ENCODE peak calls at places on chromosome 14, in eight cellular contexts. T is K562, S is esophagus squamous epithelium, E is body of pancreas, L is GM12878, B is transverse colon, X is A549, C is gastrocnemius medialis. V is an unnamed sample.

GRCh38 chr14:33393155-33393894 is 454.6 kb downstream of the NPAS3 start:
- DNase-seq in T (no peak), S (no peak), E (no peak), L (no peak), B (no peak), X (no peak), C (no peak), V (no peak)

GRCh38 chr14:54354096-54354495 is 42.7 kb upstream of the CDKN3 start:
- DNase-seq in T (no peak), S (no peak), E (no peak), L (no peak), B (no peak), X (no peak), C (no peak), V (no peak)

GRCh38 chr14:104604461-104605449 is at the start of gene TMEM179:
- DNase-seq in T (peak), S (no peak), E (no peak), L (no peak), B (no peak), X (no peak), C (no peak), V (no peak)

GRCh38 chr14:105333613-105334364 is 19.2 kb downstream of the PACS2 start:
- DNase-seq in T (no peak), S (no peak), E (no peak), L (no peak), B (no peak), X (no peak), C (no peak), V (no peak)

GRCh38 chr14:49593016-49593415 is 5.7 kb upstream of the LRR1 start:
- DNase-seq in T (no peak), S (no peak), E (no peak), L (no peak), B (no peak), X (no peak), C (no peak), V (no peak)

GRCh38 chr14:101076451-101077220 is 173.1 kb upstream of the RTL1 start:
- DNase-seq in T (no peak), S (no peak), E (no peak), L (no peak), B (no peak), X (no peak), C (no peak), V (peak)

GRCh38 chr14:77181603-77182437 is at the start of gene TMEM63C:
- DNase-seq in T (peak), S (no peak), E (peak), L (peak), B (peak), X (peak), C (no peak), V (peak)

GRCh38 chr14:101135796-101136742 is 232.5 kb upstream of the RTL1 start:
- DNase-seq in T (no peak), S (no peak), E (no peak), L (no peak), B (no peak), X (no peak), C (no peak), V (no peak)

GRCh38 chr14:66563731-66564130 is 55.8 kb downstream of the GPHN start:
- DNase-seq in T (no peak), S (no peak), E (no peak), L (no peak), B (no peak), X (no peak), C (no peak), V (no peak)

GRCh38 chr14:65287264-65288131 is 125.0 kb upstream of the FUT8 start:
- DNase-seq in T (no peak), S (no peak), E (no peak), L (no peak), B (peak), X (no peak), C (no peak), V (no peak)

GRCh38 chr14:25049559-25050493 is at the start of gene STXBP6:
- DNase-seq in T (no peak), S (no peak), E (peak), L (no peak), B (peak), X (peak), C (peak), V (peak)

GRCh38 chr14:29459967-29460366 is 467.7 kb downstream of the PRKD1 start:
- DNase-seq in T (no peak), S (no peak), E (no peak), L (no peak), B (no peak), X (no peak), C (no peak), V (no peak)

GRCh38 chr14:64220466-64220865 is 73.7 kb downstream of the ESR2 start:
- DNase-seq in T (no peak), S (no peak), E (no peak), L (no peak), B (no peak), X (no peak), C (peak), V (peak)

GRCh38 chr14:100107236-100107635 is 42.0 kb downstream of the EVL start:
- DNase-seq in T (no peak), S (no peak), E (no peak), L (no peak), B (no peak), X (no peak), C (no peak), V (no peak)

GRCh38 chr14:101781240-101782061 is 19.9 kb downstream of the PPP2R5C start:
- DNase-seq in T (no peak), S (no peak), E (peak), L (no peak), B (no peak), X (no peak), C (no peak), V (peak)

GRCh38 chr14:68819260-68819691 is 26.4 kb upstream of the ZFP36L1 start:
- DNase-seq in T (peak), S (no peak), E (no peak), L (no peak), B (peak), X (peak), C (no peak), V (peak)

GRCh38 chr14:20494935-20495766 is 10.2 kb upstream of the RNASE10 start:
- DNase-seq in T (no peak), S (no peak), E (no peak), L (no peak), B (no peak), X (no peak), C (no peak), V (no peak)

GRCh38 chr14:55412686-55413085 is 1.1 kb upstream of the ATG14 start:
- DNase-seq in T (no peak), S (no peak), E (no peak), L (no peak), B (no peak), X (no peak), C (no peak), V (no peak)

GRCh38 chr14:70808402-70809237 is 693 bp downstream of the MAP3K9 start:
- DNase-seq in T (no peak), S (no peak), E (peak), L (no peak), B (peak), X (peak), C (peak), V (peak)

GRCh38 chr14:24069411-24069735 is 2.0 kb upstream of the CPNE6 start:
- DNase-seq in T (no peak), S (no peak), E (no peak), L (no peak), B (no peak), X (no peak), C (no peak), V (no peak)

GRCh38 chr14:21299562-21300130 is 19.8 kb downstream of the RPGRIP1 start:
- DNase-seq in T (peak), S (no peak), E (no peak), L (no peak), B (no peak), X (no peak), C (no peak), V (no peak)

GRCh38 chr14:28742171-28742846 is 24.3 kb upstream of the FOXG1 start:
- DNase-seq in T (no peak), S (no peak), E (no peak), L (no peak), B (no peak), X (no peak), C (no peak), V (no peak)

GRCh38 chr14:101408077-101408831 is 153.0 kb upstream of the DIO3 start:
- DNase-seq in T (no peak), S (no peak), E (no peak), L (no peak), B (no peak), X (no peak), C (peak), V (no peak)

GRCh38 chr14:56199095-56199975 is 81.1 kb downstream of the PELI2 start:
- DNase-seq in T (peak), S (no peak), E (no peak), L (peak), B (no peak), X (peak), C (peak), V (peak)

GRCh38 chr14:82075566-82075965 is 541.9 kb upstream of the SEL1L start:
- DNase-seq in T (no peak), S (no peak), E (peak), L (no peak), B (no peak), X (no peak), C (no peak), V (peak)

GRCh38 chr14:81465507-81466228 is 65.5 kb upstream of the STON2 start:
- DNase-seq in T (no peak), S (no peak), E (no peak), L (no peak), B (no peak), X (no peak), C (no peak), V (no peak)

GRCh38 chr14:20455355-20456300 is 602 bp downstream of the APEX1 start:
- DNase-seq in T (peak), S (no peak), E (no peak), L (no peak), B (no peak), X (no peak), C (no peak), V (peak)

GRCh38 chr14:88013750-88014349 is 8.9 kb downstream of the GPR65 start:
- DNase-seq in T (peak), S (no peak), E (peak), L (no peak), B (peak), X (peak), C (peak), V (peak)

GRCh38 chr14:106848330-106849121 is 1322.1 kb downstream of the TMEM121 start:
- DNase-seq in T (no peak), S (no peak), E (peak), L (no peak), B (peak), X (peak), C (no peak), V (no peak)

GRCh38 chr14:81655423-81656314 is 122.0 kb upstream of the SEL1L start:
- DNase-seq in T (no peak), S (no peak), E (no peak), L (no peak), B (no peak), X (peak), C (peak), V (peak)

GRCh38 chr14:41873379-41874034 is 266.8 kb downstream of the LRFN5 start:
- DNase-seq in T (no peak), S (no peak), E (no peak), L (no peak), B (no peak), X (no peak), C (no peak), V (no peak)

GRCh38 chr14:99670361-99671229 is 13.5 kb upstream of the CYP46A1 start:
- DNase-seq in T (no peak), S (no peak), E (no peak), L (no peak), B (no peak), X (no peak), C (no peak), V (no peak)

GRCh38 chr14:28756896-28757570 is 9.6 kb upstream of the FOXG1 start:
- DNase-seq in T (no peak), S (no peak), E (no peak), L (no peak), B (no peak), X (peak), C (no peak), V (no peak)

GRCh38 chr14:91983571-91983970 is 36.1 kb upstream of the FBLN5 start:
- DNase-seq in T (no peak), S (no peak), E (no peak), L (no peak), B (no peak), X (no peak), C (no peak), V (no peak)

GRCh38 chr14:20343855-20344205 is 395 bp downstream of the PARP2 start:
- DNase-seq in T (no peak), S (no peak), E (no peak), L (no peak), B (no peak), X (no peak), C (no peak), V (no peak)

GRCh38 chr14:31090872-31091764 is 64.9 kb upstream of the STRN3 start:
- DNase-seq in T (no peak), S (no peak), E (peak), L (no peak), B (peak), X (peak), C (peak), V (peak)

GRCh38 chr14:61736751-61737150 is 25.5 kb upstream of the SNAPC1 start:
- DNase-seq in T (no peak), S (no peak), E (no peak), L (no peak), B (no peak), X (no peak), C (no peak), V (no peak)

GRCh38 chr14:87241018-87241779 is 751.8 kb downstream of the GALC start:
- DNase-seq in T (no peak), S (no peak), E (no peak), L (no peak), B (no peak), X (no peak), C (no peak), V (no peak)

GRCh38 chr14:29518335-29518734 is 409.3 kb downstream of the PRKD1 start:
- DNase-seq in T (no peak), S (no peak), E (no peak), L (no peak), B (no peak), X (no peak), C (no peak), V (no peak)

DNA sequence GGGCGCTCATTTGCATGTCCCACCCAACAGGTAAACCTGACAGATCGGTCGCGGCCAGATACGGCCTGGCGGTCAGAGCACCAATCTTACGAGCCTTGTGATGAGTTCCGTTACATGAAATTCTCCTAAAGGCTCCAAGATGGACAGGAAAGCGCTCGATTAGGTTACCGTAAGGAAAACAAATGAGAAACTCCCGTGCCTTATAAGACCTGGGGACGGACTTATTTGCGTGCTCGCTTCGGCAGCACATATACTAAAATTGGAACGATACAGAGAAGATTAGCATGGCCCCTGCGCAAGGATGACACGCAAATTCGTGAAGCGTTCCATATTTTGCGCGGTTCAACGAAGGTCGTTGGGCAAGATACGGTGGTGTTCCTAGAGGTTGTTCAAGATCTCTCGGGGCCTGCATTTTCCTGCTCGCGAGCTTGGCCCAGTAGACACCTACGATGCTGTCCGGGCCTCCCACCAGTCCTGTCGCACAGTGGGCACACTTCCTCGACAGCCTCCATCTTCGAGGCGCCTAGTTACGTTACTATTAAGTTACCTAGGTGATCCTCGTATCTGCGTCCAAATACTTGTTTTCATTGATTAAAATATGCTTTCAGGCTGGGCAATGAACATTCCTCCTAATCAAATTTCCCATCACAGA is at the start of gene RNU6-7:
- DNase-seq in T (no peak), S (no peak), E (no peak), L (no peak), B (peak), X (peak), C (peak), V (peak)
- H3K27ac ChIP-seq in T (peak), S (peak), E (peak), L (peak), B (peak), X (peak), C (peak), V (peak)

GRCh38 chr14:59483819-59484610 is at the start of the genes JKAMP and L3HYPDH:
- DNase-seq in T (peak), S (peak), E (peak), L (peak), B (peak), X (peak), C (peak), V (peak)
- TF ChIP-seq CTCF in T (peak), S (peak), E (peak), L (peak), B (peak), X (peak), C (peak), V (peak)

DNA sequence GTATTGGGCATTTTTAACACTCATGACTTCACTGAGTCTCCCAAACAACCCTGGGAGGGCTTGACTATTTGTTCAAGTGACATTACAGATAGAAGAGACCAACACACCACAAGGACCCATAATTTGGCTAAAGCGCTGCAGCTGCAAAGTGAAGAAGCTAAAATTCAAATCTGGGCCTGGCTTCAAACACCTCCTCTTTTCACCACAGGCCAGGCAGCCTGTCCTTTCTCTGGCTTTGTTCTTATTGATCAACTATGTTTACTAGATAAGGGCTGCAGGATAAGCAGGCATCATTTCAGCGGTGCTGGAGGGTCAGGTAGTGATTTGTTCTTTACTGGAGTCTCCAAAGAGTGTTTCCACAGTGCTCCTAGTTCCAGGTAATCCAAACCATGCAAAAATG is 17.0 kb downstream of the CLMN start:
- DNase-seq in T (no peak), S (no peak), E (no peak), L (no peak), B (no peak), X (no peak), C (no peak), V (no peak)
- TF ChIP-seq POLR2A in T (no peak), S (no peak), E (no peak), L (no peak), B (no peak), X (no peak), C (no peak), V (no peak)

GRCh38 chr14:89773151-89773550 is 181.4 kb downstream of the EFCAB11 start:
- DNase-seq in T (no peak), S (no peak), E (no peak), L (no peak), B (no peak), X (no peak), C (no peak), V (no peak)
- H3K27ac ChIP-seq in T (no peak), S (no peak), E (no peak), L (peak), B (peak), X (no peak), C (no peak), V (no peak)

GRCh38 chr14:97010491-97011160 is 213.4 kb downstream of the VRK1 start:
- DNase-seq in T (no peak), S (no peak), E (no peak), L (no peak), B (no peak), X (no peak), C (no peak), V (no peak)
- TF ChIP-seq CTCF in T (peak), S (no peak), E (no peak), L (no peak), B (no peak), X (no peak), C (no peak), V (no peak)

V was measured in adrenal gland.